ENCODE peak calls at places on chromosome 19, in seven cellular contexts. M is fibroblast of lung, E is neural progenitor cell, D is tibial artery, F is IMR-90, L is PC-3, C is aorta. Z is an unnamed sample.
A peak's percentile ranks its signal among the peaks of the same experiment; 100 is the strongest.

GRCh38 chr19:6697291-6697690 is 23.2 kb downstream of the C3 start:
- DNase-seq in M (no peak), E (no peak), D (no peak), F (no peak), L (no peak), C (peak; percentile 30), Z (no peak)

GRCh38 chr19:18460313-18460712 is 22.4 kb upstream of the ISYNA1 start:
- DNase-seq in M (peak; percentile 84), E (no peak), D (peak; percentile 74), F (peak; percentile 86), L (peak; percentile 89), C (peak; percentile 86), Z (peak; percentile 42)

GRCh38 chr19:44808463-44809371 is at the start of gene BCAM:
- DNase-seq in M (peak; percentile 64), E (peak; percentile 91), D (peak; percentile 67), F (peak; percentile 54), L (peak; percentile 58), C (peak; percentile 89), Z (peak; percentile 85)

GRCh38 chr19:47497821-47498520 is 14.0 kb upstream of the KPTN start:
- DNase-seq in M (no peak), E (no peak), D (no peak), F (no peak), L (no peak), C (no peak), Z (peak; percentile 63)

GRCh38 chr19:7434391-7434790 is 54.4 kb downstream of the PEX11G start:
- DNase-seq in M (no peak), E (no peak), D (no peak), F (no peak), L (no peak), C (no peak), Z (no peak)

GRCh38 chr19:18259848-18260247 is 14.4 kb downstream of the IQCN start:
- DNase-seq in M (no peak), E (no peak), D (no peak), F (no peak), L (no peak), C (no peak), Z (no peak)

GRCh38 chr19:44824758-44825157 is 15.9 kb downstream of the BCAM start:
- DNase-seq in M (no peak), E (no peak), D (no peak), F (no peak), L (peak; percentile 35), C (no peak), Z (peak; percentile 52)

GRCh38 chr19:13847033-13847899 is 29.7 kb upstream of the NANOS3 start:
- DNase-seq in M (peak; percentile 91), E (peak; percentile 97), D (peak; percentile 94), F (peak; percentile 91), L (peak; percentile 94), C (peak; percentile 97), Z (peak; percentile 100)

GRCh38 chr19:30696514-30696913 is 324.3 kb downstream of the ZNF536 start:
- DNase-seq in M (no peak), E (peak; percentile 75), D (no peak), F (peak; percentile 9), L (no peak), C (no peak), Z (peak; percentile 68)

GRCh38 chr19:29329460-29330134 is 116.6 kb upstream of the UQCRFS1 start:
- DNase-seq in M (no peak), E (peak; percentile 79), D (no peak), F (no peak), L (peak; percentile 7), C (no peak), Z (peak; percentile 68)

GRCh38 chr19:32061304-32061703 is 284.1 kb upstream of the ZNF507 start:
- DNase-seq in M (no peak), E (no peak), D (no peak), F (no peak), L (peak; percentile 46), C (no peak), Z (no peak)

GRCh38 chr19:14972676-14973075 is 7.0 kb downstream of the SLC1A6 start:
- DNase-seq in M (no peak), E (no peak), D (no peak), F (no peak), L (no peak), C (no peak), Z (no peak)

GRCh38 chr19:11420429-11420893 is 1.3 kb upstream of the RGL3 start:
- DNase-seq in M (no peak), E (peak; percentile 44), D (peak; percentile 79), F (no peak), L (no peak), C (peak; percentile 76), Z (no peak)

GRCh38 chr19:12202250-12202649 is 39.4 kb downstream of the ZNF136 start:
- DNase-seq in M (no peak), E (peak; percentile 48), D (no peak), F (no peak), L (no peak), C (no peak), Z (peak; percentile 21)

GRCh38 chr19:40365613-40366401 is 17.3 kb downstream of the PLD3 start:
- DNase-seq in M (peak; percentile 61), E (peak; percentile 91), D (peak; percentile 55), F (peak; percentile 71), L (peak; percentile 65), C (peak; percentile 83), Z (peak; percentile 92)

GRCh38 chr19:11100064-11100463 is 10.8 kb downstream of the LDLR start:
- DNase-seq in M (no peak), E (no peak), D (no peak), F (no peak), L (no peak), C (no peak), Z (no peak)

GRCh38 chr19:48500830-48501445 is 10.7 kb downstream of the LMTK3 start:
- DNase-seq in M (no peak), E (no peak), D (no peak), F (no peak), L (no peak), C (no peak), Z (no peak)

GRCh38 chr19:46022431-46023310 is at the start of gene PGLYRP1:
- DNase-seq in M (no peak), E (no peak), D (no peak), F (no peak), L (no peak), C (peak; percentile 42), Z (no peak)

GRCh38 chr19:40006273-40006691 is 9.4 kb downstream of the ZNF546 start:
- DNase-seq in M (peak; percentile 87), E (no peak), D (no peak), F (peak; percentile 95), L (peak; percentile 84), C (no peak), Z (no peak)

GRCh38 chr19:45376045-45376724 is 5.8 kb upstream of the ERCC2 start:
- DNase-seq in M (peak; percentile 96), E (peak; percentile 85), D (peak; percentile 37), F (peak; percentile 94), L (peak; percentile 94), C (no peak), Z (peak; percentile 88)

GRCh38 chr19:803686-804418 is 6.6 kb downstream of the PTBP1 start:
- DNase-seq in M (no peak), E (no peak), D (no peak), F (no peak), L (no peak), C (no peak), Z (no peak)

GRCh38 chr19:805600-806550 is 8.6 kb downstream of the PTBP1 start:
- DNase-seq in M (no peak), E (no peak), D (no peak), F (no peak), L (no peak), C (no peak), Z (no peak)

GRCh38 chr19:802888-803561 is 5.8 kb downstream of the PTBP1 start:
- DNase-seq in M (peak; percentile 40), E (no peak), D (no peak), F (no peak), L (no peak), C (no peak), Z (no peak)

GRCh38 chr19:805161-805561 is 7.9 kb downstream of the PTBP1 start:
- DNase-seq in M (no peak), E (no peak), D (no peak), F (no peak), L (no peak), C (no peak), Z (no peak)

DNA sequence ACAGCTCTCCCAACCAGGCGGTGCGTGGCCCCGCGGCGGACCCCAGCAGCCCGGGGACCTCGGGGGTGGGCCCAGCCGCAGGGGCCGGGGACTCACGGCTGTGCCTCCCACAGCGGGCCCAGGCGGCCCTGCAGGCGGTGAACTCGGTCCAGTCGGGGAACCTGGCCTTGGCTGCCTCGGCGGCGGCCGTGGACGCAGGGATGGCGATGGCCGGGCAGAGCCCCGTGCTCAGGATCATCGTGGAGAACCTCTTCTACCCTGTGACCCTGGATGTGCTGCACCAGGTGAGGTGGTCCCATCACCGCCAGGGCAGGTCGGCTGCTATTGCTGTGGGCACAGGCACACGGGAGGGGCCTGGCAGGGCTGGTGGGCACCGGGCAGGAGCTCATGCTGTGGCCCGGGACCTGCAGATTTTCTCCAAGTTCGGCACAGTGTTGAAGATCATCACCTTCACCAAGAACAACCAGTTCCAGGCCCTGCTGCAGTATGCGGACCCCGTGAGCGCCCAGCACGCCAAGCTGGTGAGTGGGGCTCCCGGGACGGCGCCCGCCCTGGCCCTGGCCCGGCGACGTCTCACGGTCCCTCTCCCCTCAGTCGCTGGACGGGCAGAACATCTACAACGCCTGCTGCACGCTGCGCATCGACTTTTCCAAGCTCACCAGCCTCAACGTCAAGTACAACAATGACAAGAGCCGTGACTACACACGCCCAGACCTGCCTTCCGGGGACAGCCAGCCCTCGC is 7.3 kb downstream of the PTBP1 start:
- DNase-seq in M (no peak), E (no peak), D (no peak), F (no peak), L (no peak), C (no peak), Z (no peak)
- H3K36me3 ChIP-seq in M (peaks cover 57% of the 10 kb centered on the region), E (peaks cover under 1% of the 10 kb centered on the region), D (peaks cover 64% of the 10 kb centered on the region), F (peaks cover 80% of the 10 kb centered on the region), L (peaks cover 82% of the 10 kb centered on the region), C (peaks cover 15% of the 10 kb centered on the region), Z (peaks cover 90% of the 10 kb centered on the region)

DNA sequence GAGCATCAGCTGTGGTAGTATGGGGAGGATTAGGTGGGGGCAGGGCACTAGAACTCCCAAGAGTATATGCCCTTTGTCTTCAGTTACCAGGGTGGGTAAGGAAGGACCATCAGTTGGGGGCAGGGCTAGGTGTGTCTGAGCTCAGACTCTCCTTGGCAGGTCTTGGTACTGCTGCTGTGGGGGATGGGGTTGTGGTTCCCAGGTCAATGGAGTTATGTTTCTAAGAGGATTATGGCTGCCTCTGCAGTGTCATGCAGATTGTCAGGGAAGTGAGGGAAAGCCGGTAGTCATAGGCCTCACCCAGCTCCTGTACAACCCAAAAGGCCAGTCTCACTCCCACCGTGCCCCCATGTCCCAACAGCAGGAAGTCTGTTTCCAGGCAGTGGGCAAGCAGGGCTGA is 8.8 kb upstream of the ZNF578 start:
- DNase-seq in M (no peak), E (no peak), D (no peak), F (no peak), L (no peak), C (no peak), Z (no peak)
- H3K27ac ChIP-seq in M (no peak overlapping the region), E (no peak overlapping the region), D (no peak overlapping the region), F (no peak overlapping the region), L (no peak overlapping the region), C (no peak overlapping the region), Z (no peak overlapping the region)

GRCh38 chr19:38632476-38633213 is 13.7 kb downstream of the EIF3K start:
- DNase-seq in M (no peak), E (no peak), D (no peak), F (no peak), L (no peak), C (no peak), Z (no peak)
- H3K36me3 ChIP-seq in M (peaks cover 19% of the 10 kb centered on the region), E (no peaks in the 10 kb centered on the region), D (peaks cover 26% of the 10 kb centered on the region), F (peaks cover 32% of the 10 kb centered on the region), L (peaks cover 19% of the 10 kb centered on the region), C (no peaks in the 10 kb centered on the region), Z (peaks cover 36% of the 10 kb centered on the region)

GRCh38 chr19:3278294-3278693 is 53.8 kb downstream of the CELF5 start:
- DNase-seq in M (no peak), E (no peak), D (no peak), F (no peak), L (no peak), C (no peak), Z (no peak)
- H3K27ac ChIP-seq in M (no peak overlapping the region), E (no peak overlapping the region), D (no peak overlapping the region), F (no peak overlapping the region), L (no peak overlapping the region), C (no peak overlapping the region), Z (no peak overlapping the region)

Z was measured in SJCRH30.